ENCODE peak calls at places on chromosome 9, in eight cellular contexts. Y, O, B, R, U, D, A and F are unnamed samples.

GRCh38 chr9:123322771-123323481 is 33.1 kb upstream of the CRB2 start:
- DNase-seq in Y (no peak), O (no peak), B (no peak), R (no peak), U (no peak), D (peak), A (no peak), F (no peak)

GRCh38 chr9:123523828-123524227 is 167.8 kb downstream of the CRB2 start:
- DNase-seq in Y (no peak), O (no peak), B (no peak), R (no peak), U (no peak), D (no peak), A (no peak), F (no peak)

GRCh38 chr9:130143974-130144373 is 28.2 kb upstream of the NCS1 start:
- DNase-seq in Y (no peak), O (no peak), B (no peak), R (no peak), U (no peak), D (no peak), A (no peak), F (no peak)

GRCh38 chr9:136085815-136086212 is 9.3 kb downstream of the NACC2 start:
- DNase-seq in Y (peak), O (no peak), B (no peak), R (no peak), U (no peak), D (no peak), A (no peak), F (no peak)

GRCh38 chr9:36306481-36307306 is 48.4 kb upstream of the GNE start:
- DNase-seq in Y (no peak), O (no peak), B (no peak), R (no peak), U (no peak), D (no peak), A (no peak), F (no peak)

GRCh38 chr9:125587819-125588460 is 119.1 kb downstream of the MAPKAP1 start:
- DNase-seq in Y (no peak), O (no peak), B (peak), R (no peak), U (no peak), D (no peak), A (no peak), F (no peak)

GRCh38 chr9:116632990-116633441 is 54.1 kb upstream of the TRIM32 start:
- DNase-seq in Y (no peak), O (no peak), B (no peak), R (no peak), U (peak), D (no peak), A (no peak), F (no peak)

GRCh38 chr9:36137392-36138004 is 965 bp downstream of the GLIPR2 start:
- DNase-seq in Y (peak), O (no peak), B (no peak), R (no peak), U (peak), D (peak), A (no peak), F (no peak)

GRCh38 chr9:135902655-135903357 is 4.5 kb downstream of the CAMSAP1 start:
- DNase-seq in Y (no peak), O (no peak), B (no peak), R (no peak), U (no peak), D (no peak), A (no peak), F (no peak)

GRCh38 chr9:3361115-3361514 is 164.7 kb downstream of the RFX3 start:
- DNase-seq in Y (no peak), O (no peak), B (no peak), R (no peak), U (no peak), D (no peak), A (no peak), F (no peak)

GRCh38 chr9:20426019-20426418 is 196.3 kb downstream of the MLLT3 start:
- DNase-seq in Y (no peak), O (no peak), B (no peak), R (no peak), U (no peak), D (no peak), A (no peak), F (no peak)